ENCODE peak calls at places on chromosomes 13 and 19, in nine cellular contexts. A is psoas muscle, X is Peyer's patch, Y is right atrium auricular region, F is endodermal cell, S is ascending aorta, B is foreskin fibroblast, L is astrocyte of the spinal cord, V is SJSA1. E is an unnamed sample.

GRCh38 chr13:45047394-45048328 is 58.3 kb downstream of the GPALPP1 start:
- DNase-seq in A (peak), X (peak), Y (peak), F (peak), S (peak), B (peak), L (peak), V (peak), E (peak)

GRCh38 chr19:40530091-40530901 is 46.4 kb upstream of the SHKBP1 start:
- DNase-seq in A (no peak), X (no peak), Y (no peak), F (peak), S (no peak), B (peak), L (no peak), V (no peak), E (no peak)

GRCh38 chr13:83943530-83944279 is 61.4 kb upstream of the SLITRK1 start:
- DNase-seq in A (no peak), X (no peak), Y (no peak), F (no peak), S (no peak), B (no peak), L (no peak), V (no peak), E (no peak)

GRCh38 chr19:44753932-44754742 is 5.6 kb downstream of the BCL3 start:
- DNase-seq in A (peak), X (peak), Y (peak), F (peak), S (peak), B (peak), L (peak), V (peak), E (no peak)

GRCh38 chr13:38871275-38871674 is 119.4 kb downstream of the STOML3 start:
- DNase-seq in A (no peak), X (no peak), Y (no peak), F (no peak), S (no peak), B (no peak), L (no peak), V (no peak), E (no peak)

GRCh38 chr19:13839193-13839937 is 37.6 kb upstream of the NANOS3 start:
- DNase-seq in A (peak), X (peak), Y (peak), F (peak), S (peak), B (peak), L (peak), V (peak), E (no peak)

GRCh38 chr19:28585796-28586195 is 627.2 kb downstream of the UQCRFS1 start:
- DNase-seq in A (no peak), X (no peak), Y (no peak), F (no peak), S (no peak), B (no peak), L (no peak), V (no peak), E (no peak)

GRCh38 chr13:32676242-32676641 is 90.0 kb downstream of the PDS5B start:
- DNase-seq in A (no peak), X (no peak), Y (no peak), F (no peak), S (no peak), B (no peak), L (peak), V (no peak), E (no peak)

GRCh38 chr13:20360835-20361412 is 128.8 kb upstream of the GJB6 start:
- DNase-seq in A (no peak), X (no peak), Y (no peak), F (no peak), S (no peak), B (no peak), L (peak), V (no peak), E (no peak)

GRCh38 chr13:114047358-114047881 is 73.5 kb upstream of the C13orf46 start:
- DNase-seq in A (no peak), X (no peak), Y (no peak), F (no peak), S (no peak), B (no peak), L (peak), V (no peak), E (no peak)

GRCh38 chr19:28596561-28597071 is 616.3 kb downstream of the UQCRFS1 start:
- DNase-seq in A (no peak), X (no peak), Y (no peak), F (no peak), S (no peak), B (no peak), L (no peak), V (no peak), E (no peak)

GRCh38 chr19:46970815-46971214 is 48.8 kb upstream of the NPAS1 start:
- DNase-seq in A (no peak), X (no peak), Y (no peak), F (no peak), S (no peak), B (peak), L (peak), V (peak), E (no peak)

GRCh38 chr19:28578786-28579505 is 634.0 kb downstream of the UQCRFS1 start:
- DNase-seq in A (no peak), X (no peak), Y (no peak), F (peak), S (no peak), B (no peak), L (no peak), V (no peak), E (no peak)

GRCh38 chr19:56110515-56111448 is 10.3 kb downstream of the ZNF787 start:
- DNase-seq in A (peak), X (no peak), Y (no peak), F (no peak), S (no peak), B (peak), L (peak), V (no peak), E (no peak)

GRCh38 chr19:1189419-1189818 is 15.4 kb upstream of the SBNO2 start:
- DNase-seq in A (no peak), X (no peak), Y (no peak), F (peak), S (no peak), B (peak), L (no peak), V (no peak), E (no peak)

GRCh38 chr13:113083402-113084061 is 22.1 kb upstream of the F7 start:
- DNase-seq in A (peak), X (no peak), Y (peak), F (no peak), S (no peak), B (no peak), L (no peak), V (no peak), E (no peak)

GRCh38 chr19:47272448-47273312 is 2.0 kb upstream of the INAFM1 start:
- DNase-seq in A (peak), X (no peak), Y (peak), F (peak), S (peak), B (peak), L (no peak), V (no peak), E (no peak)

GRCh38 chr19:29525901-29526729 is at the start of gene VSTM2B:
- DNase-seq in A (no peak), X (no peak), Y (no peak), F (peak), S (no peak), B (no peak), L (no peak), V (no peak), E (no peak)

DNA sequence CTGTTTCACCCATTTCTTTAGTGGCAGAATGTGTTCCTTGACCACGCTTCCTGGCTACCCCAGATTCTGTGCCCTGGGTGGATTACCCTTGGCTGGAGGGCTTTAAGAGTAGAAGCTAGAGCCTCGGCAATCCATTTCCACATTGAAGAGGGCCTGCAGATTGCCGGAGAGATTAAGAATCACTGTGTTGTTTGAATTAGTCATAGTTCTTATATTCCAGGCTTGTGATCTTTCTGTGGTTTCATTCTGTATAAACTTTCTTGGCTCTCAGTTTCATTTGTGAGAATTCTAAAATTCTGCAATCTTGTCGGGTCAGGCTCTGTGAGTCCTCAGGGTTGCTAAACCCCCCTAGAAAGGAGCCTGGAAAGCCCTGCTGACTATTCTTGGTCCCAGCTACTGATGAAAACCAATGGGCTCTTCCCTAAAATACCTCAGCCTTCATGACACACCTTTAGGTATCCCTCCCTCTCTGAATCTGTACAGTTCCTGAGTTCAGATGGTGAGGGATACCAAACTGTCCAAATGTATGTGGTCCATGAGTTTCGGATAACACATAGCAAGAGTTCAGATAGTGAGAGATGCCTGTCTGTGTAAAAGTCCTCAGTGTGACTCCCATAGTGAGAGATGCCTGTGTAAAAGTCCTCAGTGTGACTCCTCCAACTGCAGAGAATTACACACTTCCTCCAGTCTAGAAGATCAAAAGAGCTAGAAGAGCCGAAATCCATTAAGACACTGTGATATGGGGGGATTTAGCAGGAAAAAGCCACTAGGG is 4.3 kb downstream of the PHF11 start:
- DNase-seq in A (no peak), X (no peak), Y (no peak), F (no peak), S (no peak), B (peak), L (peak), V (peak), E (no peak)
- H3K4me3 ChIP-seq in A (no peak), X (no peak), Y (no peak), F (no peak), S (no peak), B (peak), L (no peak), V (no peak), E (no peak)

DNA sequence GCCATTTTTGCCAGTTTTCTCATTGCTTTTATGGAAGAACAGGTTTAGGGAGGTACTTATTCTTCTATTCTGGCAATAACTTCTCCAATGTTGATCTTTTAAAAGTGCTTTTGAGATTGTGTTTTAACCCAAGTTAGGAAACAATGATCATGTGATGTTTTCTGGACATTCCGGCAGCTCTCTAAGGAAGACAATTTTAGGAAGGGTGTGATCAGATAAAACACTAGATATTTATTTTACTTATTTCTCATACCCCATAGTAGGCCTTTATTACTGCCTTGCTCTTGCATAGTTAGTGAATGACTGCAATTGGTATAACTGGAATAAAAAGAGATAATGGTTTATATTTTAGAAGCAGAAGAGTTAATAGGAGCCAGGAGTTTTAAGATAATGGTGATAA is 68.4 kb upstream of the SPATA13 start:
- DNase-seq in A (no peak), X (no peak), Y (no peak), F (no peak), S (no peak), B (no peak), L (no peak), V (no peak), E (no peak)
- H3K4me3 ChIP-seq in A (no peak), X (no peak), Y (no peak), F (no peak), S (no peak), B (no peak), L (no peak), V (no peak), E (no peak)

DNA sequence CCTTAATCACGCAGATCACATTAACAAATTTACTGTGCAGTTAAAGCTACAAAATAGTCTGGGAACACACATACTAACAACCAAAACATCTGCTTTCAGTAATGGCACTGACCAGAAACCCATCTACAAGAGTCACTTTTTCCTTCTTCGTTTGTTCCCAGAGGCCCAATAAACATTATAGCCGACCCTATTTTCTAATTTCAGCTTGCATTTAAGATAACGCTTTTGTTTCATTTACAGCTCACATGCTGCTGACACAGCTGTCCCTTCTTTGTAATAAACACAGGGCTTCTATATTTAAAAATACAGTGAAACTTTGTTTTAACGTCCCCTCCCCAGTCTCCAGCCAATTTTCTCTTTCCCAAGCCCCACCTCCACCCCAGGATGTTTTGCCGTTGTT is 1.8 kb upstream of the WBP4 start:
- DNase-seq in A (no peak), X (no peak), Y (no peak), F (no peak), S (no peak), B (peak), L (peak), V (no peak), E (no peak)
- H3K4me3 ChIP-seq in A (peak), X (peak), Y (peak), F (peak), S (peak), B (peak), L (peak), V (peak), E (peak)

DNA sequence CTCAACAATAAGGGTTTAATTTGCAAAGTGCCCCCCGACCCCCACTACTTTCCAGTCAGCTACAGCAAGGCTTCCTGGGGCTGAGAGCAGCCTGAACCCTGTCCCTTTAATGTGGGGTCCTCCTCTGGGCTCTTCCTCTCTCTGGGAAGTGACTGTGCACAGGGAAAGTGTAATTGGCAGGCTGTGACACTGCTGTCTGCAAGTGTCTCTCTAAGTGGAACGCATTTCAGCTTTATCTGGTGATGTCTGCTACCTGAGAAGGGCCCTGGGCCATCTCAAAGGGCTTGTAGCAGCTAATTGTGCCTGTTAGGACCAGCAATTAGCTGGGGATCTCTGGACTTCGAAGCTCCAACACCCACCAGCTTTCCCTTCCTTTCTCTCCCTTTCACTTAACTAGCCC is 406.6 kb downstream of the TSHZ3 start:
- DNase-seq in A (no peak), X (no peak), Y (no peak), F (no peak), S (no peak), B (no peak), L (no peak), V (no peak), E (no peak)
- H3K4me3 ChIP-seq in A (no peak), X (no peak), Y (no peak), F (no peak), S (no peak), B (no peak), L (no peak), V (no peak), E (no peak)

GRCh38 chr19:38434549-38435051 is 1.1 kb downstream of the RYR1 start:
- DNase-seq in A (peak), X (no peak), Y (no peak), F (peak), S (no peak), B (no peak), L (no peak), V (no peak), E (no peak)
- H3K4me3 ChIP-seq in A (peak), X (no peak), Y (no peak), F (no peak), S (peak), B (no peak), L (no peak), V (no peak), E (no peak)

DNA sequence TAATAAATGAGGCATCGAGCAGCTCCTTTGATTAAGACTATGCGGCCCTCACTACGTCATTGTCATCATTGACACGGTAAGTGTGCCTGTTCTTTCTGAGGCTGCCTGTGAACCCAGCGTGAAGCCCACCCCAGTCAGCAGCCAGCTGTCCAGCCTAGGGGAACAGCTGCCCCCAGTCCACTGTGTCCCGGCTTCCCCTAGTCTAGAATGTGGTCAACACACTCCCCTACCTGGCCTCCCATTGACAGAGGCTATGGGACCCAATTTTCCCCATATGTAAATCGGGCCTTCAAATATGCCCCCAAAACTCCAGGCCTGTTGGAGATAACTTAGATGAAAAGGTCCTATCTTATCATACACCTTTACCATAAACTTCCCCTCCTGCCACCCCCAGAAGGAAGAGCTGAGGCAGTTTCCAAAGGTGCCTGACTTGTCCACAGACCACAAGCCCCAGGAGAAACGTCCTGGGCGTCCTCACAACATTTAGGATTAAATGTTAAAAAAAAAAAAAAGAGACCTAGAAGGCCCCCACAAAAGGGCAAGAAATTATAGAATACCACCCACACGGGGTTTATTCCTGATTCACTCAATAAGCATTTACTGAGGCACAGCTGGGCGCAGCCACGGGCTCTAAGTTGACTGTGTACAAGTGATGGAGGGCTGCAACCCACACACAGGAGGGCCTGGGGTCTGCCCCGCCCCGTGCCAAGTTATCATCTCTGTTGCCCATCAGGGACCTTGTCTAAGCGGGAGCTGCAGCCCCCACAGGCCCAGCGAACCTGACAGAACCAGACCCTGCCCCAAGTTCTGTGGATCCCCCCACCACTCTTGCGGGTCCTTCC is 83.2 kb upstream of the TM9SF2 start:
- DNase-seq in A (no peak), X (no peak), Y (no peak), F (no peak), S (peak), B (no peak), L (no peak), V (no peak), E (peak)
- H3K4me3 ChIP-seq in A (no peak), X (no peak), Y (no peak), F (no peak), S (no peak), B (no peak), L (no peak), V (no peak), E (peak)

GRCh38 chr13:25770601-25771000 is 281.2 kb downstream of the SHISA2 start:
- DNase-seq in A (no peak), X (no peak), Y (no peak), F (no peak), S (no peak), B (no peak), L (no peak), V (no peak), E (no peak)

GRCh38 chr13:25771208-25771607 is 280.6 kb downstream of the SHISA2 start:
- DNase-seq in A (no peak), X (no peak), Y (no peak), F (no peak), S (no peak), B (no peak), L (peak), V (no peak), E (no peak)

GRCh38 chr13:25775275-25775674 is 276.5 kb downstream of the SHISA2 start:
- DNase-seq in A (no peak), X (no peak), Y (no peak), F (no peak), S (no peak), B (no peak), L (no peak), V (no peak), E (no peak)

GRCh38 chr13:25768726-25769270 is 283.0 kb downstream of the SHISA2 start:
- DNase-seq in A (no peak), X (no peak), Y (no peak), F (no peak), S (no peak), B (no peak), L (peak), V (no peak), E (no peak)

GRCh38 chr13:25771641-25772478 is 280.0 kb downstream of the SHISA2 start:
- DNase-seq in A (no peak), X (no peak), Y (no peak), F (peak), S (no peak), B (no peak), L (peak), V (peak), E (no peak)
- H3K4me3 ChIP-seq in A (no peak), X (no peak), Y (no peak), F (no peak), S (no peak), B (no peak), L (no peak), V (no peak), E (no peak)

GRCh38 chr19:3687393-3687773 is 12.9 kb downstream of the PIP5K1C start:
- DNase-seq in A (no peak), X (no peak), Y (no peak), F (no peak), S (no peak), B (no peak), L (no peak), V (no peak), E (no peak)

GRCh38 chr19:3690551-3691371 is 9.5 kb downstream of the PIP5K1C start:
- DNase-seq in A (no peak), X (no peak), Y (no peak), F (no peak), S (no peak), B (no peak), L (no peak), V (no peak), E (peak)

GRCh38 chr19:3691372-3691716 is 8.9 kb downstream of the PIP5K1C start:
- DNase-seq in A (no peak), X (no peak), Y (no peak), F (no peak), S (no peak), B (no peak), L (no peak), V (no peak), E (no peak)

GRCh38 chr19:3684817-3685410 is 15.4 kb downstream of the PIP5K1C start:
- DNase-seq in A (no peak), X (no peak), Y (no peak), F (no peak), S (no peak), B (no peak), L (no peak), V (no peak), E (no peak)

GRCh38 chr19:3687774-3688706 is 12.2 kb downstream of the PIP5K1C start:
- DNase-seq in A (no peak), X (peak), Y (no peak), F (peak), S (no peak), B (no peak), L (no peak), V (no peak), E (no peak)
- H3K4me3 ChIP-seq in A (no peak), X (peak), Y (no peak), F (no peak), S (no peak), B (no peak), L (no peak), V (no peak), E (no peak)